ENCODE peak calls at places on chromosomes 6 and 20, in four cellular contexts. N is AG08396, Y is OCI-LY7, H is D341Med. A is an unnamed sample.

GRCh38 chr20:38369387-38369786 is 23.1 kb downstream of the LBP start:
- DNase-seq in N (peak; percentile 30), H (no peak), Y (peak; percentile 43), A (peak; percentile 51)

GRCh38 chr20:62487564-62488086 is 11.8 kb upstream of the GATA5 start:
- DNase-seq in N (no peak), Y (no peak), H (no peak), A (no peak)

GRCh38 chr6:145749632-145750031 is 14.3 kb upstream of the EPM2A start:
- DNase-seq in N (peak; percentile 50), H (no peak), Y (no peak), A (peak; percentile 27)

GRCh38 chr20:63023836-63024571 is 17.2 kb upstream of the BHLHE23 start:
- DNase-seq in H (no peak), N (no peak), Y (no peak), A (no peak)

GRCh38 chr6:24980507-24981384 is 45.0 kb upstream of the RIPOR2 start:
- DNase-seq in Y (no peak), H (no peak), N (no peak), A (no peak)

GRCh38 chr6:46983007-46983411 is 59.1 kb downstream of the ADGRF1 start:
- DNase-seq in H (no peak), Y (no peak), N (no peak), A (no peak)

GRCh38 chr6:72619883-72620696 is 1.8 kb upstream of the KCNQ5 start:
- DNase-seq in Y (peak; percentile 66), H (peak; percentile 33), N (peak; percentile 60), A (peak; percentile 79)

GRCh38 chr6:26571592-26572296 is 25.0 kb upstream of the ABT1 start:
- DNase-seq in N (peak; percentile 60), Y (no peak), H (peak; percentile 61), A (no peak)

GRCh38 chr6:9612489-9612888 is 802.4 kb downstream of the TFAP2A start:
- DNase-seq in H (no peak), Y (no peak), N (no peak), A (no peak)